ENCODE peak calls at places on chromosomes 12 and 14, in ten cellular contexts. S, I, N, G, P, Y, V, C, R and T are unnamed samples.

GRCh38 chr14:74425525-74426201 is 347 bp downstream of the SYNDIG1L start:
- DNase-seq in S (no peak), I (no peak), N (peak), G (peak), P (no peak), Y (peak), V (peak), C (no peak), R (peak), T (no peak)

GRCh38 chr12:10310926-10311705 is 3.4 kb downstream of the KLRD1 start:
- DNase-seq in S (no peak), I (no peak), N (no peak), G (no peak), P (no peak), Y (no peak), V (no peak), C (no peak), R (no peak), T (no peak)

GRCh38 chr14:102210421-102211042 is 70.8 kb downstream of the WDR20 start:
- DNase-seq in S (no peak), I (no peak), N (no peak), G (no peak), P (no peak), Y (no peak), V (no peak), C (peak), R (no peak), T (no peak)

GRCh38 chr14:91580886-91581615 is 70.9 kb upstream of the PPP4R3A start:
- DNase-seq in S (no peak), I (no peak), N (no peak), G (no peak), P (no peak), Y (no peak), V (no peak), C (no peak), R (no peak), T (no peak)

GRCh38 chr12:116498471-116498870 is 60.7 kb upstream of the MAP1LC3B2 start:
- DNase-seq in S (no peak), I (no peak), N (no peak), G (peak), P (no peak), Y (no peak), V (no peak), C (no peak), R (no peak), T (no peak)

GRCh38 chr14:51614707-51615106 is 37.0 kb upstream of the FRMD6 start:
- DNase-seq in S (no peak), I (no peak), N (no peak), G (no peak), P (no peak), Y (no peak), V (no peak), C (no peak), R (no peak), T (no peak)

GRCh38 chr14:100994082-100994481 is 90.6 kb upstream of the RTL1 start:
- DNase-seq in S (no peak), I (no peak), N (no peak), G (no peak), P (no peak), Y (no peak), V (no peak), C (no peak), R (no peak), T (no peak)

GRCh38 chr14:70013269-70013873 is 134.2 kb downstream of the SMOC1 start:
- DNase-seq in S (no peak), I (no peak), N (peak), G (no peak), P (peak), Y (peak), V (no peak), C (peak), R (no peak), T (no peak)

GRCh38 chr12:105036937-105037649 is 47.2 kb downstream of the ALDH1L2 start:
- DNase-seq in S (no peak), I (no peak), N (no peak), G (no peak), P (no peak), Y (no peak), V (no peak), C (no peak), R (no peak), T (no peak)

GRCh38 chr12:57162541-57163125 is 15.2 kb upstream of the LRP1-AS start:
- DNase-seq in S (no peak), I (no peak), N (no peak), G (no peak), P (no peak), Y (no peak), V (no peak), C (no peak), R (no peak), T (no peak)

GRCh38 chr12:98828802-98829600 is 183.9 kb downstream of the APAF1 start:
- DNase-seq in S (no peak), I (no peak), N (no peak), G (peak), P (no peak), Y (no peak), V (no peak), C (no peak), R (no peak), T (no peak)